ENCODE peak calls at places on chromosome 18, in six cellular contexts. K, S, W, R, H and B are unnamed samples.

GRCh38 chr18:59566507-59566906 is 130.7 kb downstream of the CCBE1 start:
- DNase-seq in K (no peak), S (no peak), W (no peak), R (peak), H (no peak), B (no peak)

GRCh38 chr18:9366126-9366714 is 31.6 kb downstream of the TWSG1 start:
- DNase-seq in K (peak), S (no peak), W (no peak), R (peak), H (no peak), B (peak)

GRCh38 chr18:36890598-36890997 is 61.7 kb downstream of the KIAA1328 start:
- DNase-seq in K (no peak), S (no peak), W (no peak), R (no peak), H (no peak), B (no peak)

GRCh38 chr18:812123-812672 is at the start of gene YES1:
- DNase-seq in K (peak), S (peak), W (peak), R (peak), H (peak), B (peak)

GRCh38 chr18:76452357-76452756 is 42.7 kb downstream of the ZNF516 start:
- DNase-seq in K (no peak), S (no peak), W (no peak), R (no peak), H (no peak), B (no peak)

GRCh38 chr18:11019295-11019694 is 130.1 kb downstream of the PIEZO2 start:
- DNase-seq in K (no peak), S (no peak), W (no peak), R (no peak), H (no peak), B (no peak)

GRCh38 chr18:57803119-57803969 is at the start of gene ATP8B1:
- DNase-seq in K (peak), S (peak), W (peak), R (peak), H (no peak), B (peak)

GRCh38 chr18:8627540-8627939 is 18.3 kb downstream of the RAB12 start:
- DNase-seq in K (no peak), S (no peak), W (no peak), R (no peak), H (no peak), B (no peak)

GRCh38 chr18:25121442-25121841 is 230.5 kb downstream of the ZNF521 start:
- DNase-seq in K (no peak), S (no peak), W (no peak), R (no peak), H (no peak), B (no peak)

GRCh38 chr18:50240083-50240563 is 26.2 kb downstream of the CFAP53 start:
- DNase-seq in K (no peak), S (no peak), W (no peak), R (peak), H (no peak), B (no peak)

GRCh38 chr18:5052491-5052890 is 144.6 kb downstream of the AKAIN1 start:
- DNase-seq in K (no peak), S (no peak), W (no peak), R (no peak), H (no peak), B (no peak)

GRCh38 chr18:37967261-37967660 is 401.7 kb upstream of the CELF4 start:
- DNase-seq in K (no peak), S (no peak), W (no peak), R (no peak), H (no peak), B (no peak)

GRCh38 chr18:13480856-13481255 is 245.5 kb downstream of the FAM210A start:
- DNase-seq in K (no peak), S (no peak), W (no peak), R (no peak), H (no peak), B (no peak)

GRCh38 chr18:32238635-32239268 is 48.9 kb downstream of the MEP1B start:
- DNase-seq in K (no peak), S (no peak), W (no peak), R (no peak), H (no peak), B (no peak)

GRCh38 chr18:9775172-9775571 is 67.1 kb downstream of the RAB31 start:
- DNase-seq in K (no peak), S (no peak), W (no peak), R (no peak), H (no peak), B (no peak)

GRCh38 chr18:50117876-50118275 is 77.1 kb downstream of the MYO5B start:
- DNase-seq in K (no peak), S (no peak), W (no peak), R (no peak), H (no peak), B (no peak)

GRCh38 chr18:31010601-31011000 is 31.9 kb downstream of the DSC3 start:
- DNase-seq in K (no peak), S (no peak), W (no peak), R (no peak), H (no peak), B (no peak)

GRCh38 chr18:79537758-79538157 is 141.8 kb upstream of the CTDP1 start:
- DNase-seq in K (no peak), S (no peak), W (no peak), R (no peak), H (no peak), B (no peak)

GRCh38 chr18:32349728-32350395 is 120.8 kb downstream of the GAREM1 start:
- DNase-seq in K (peak), S (no peak), W (peak), R (peak), H (no peak), B (peak)

GRCh38 chr18:43882358-43882757 is 605.1 kb upstream of the SYT4 start:
- DNase-seq in K (no peak), S (no peak), W (no peak), R (no peak), H (no peak), B (peak)

GRCh38 chr18:57901819-57902600 is 98.9 kb upstream of the ATP8B1 start:
- DNase-seq in K (no peak), S (no peak), W (no peak), R (peak), H (no peak), B (no peak)

GRCh38 chr18:31301201-31301655 is 16.7 kb upstream of the DSG1 start:
- DNase-seq in K (no peak), S (no peak), W (no peak), R (no peak), H (no peak), B (no peak)

GRCh38 chr18:6414723-6415362 is at the start of gene L3MBTL4:
- DNase-seq in K (peak), S (peak), W (peak), R (peak), H (no peak), B (peak)

GRCh38 chr18:22136395-22136794 is 33.0 kb upstream of the GATA6 start:
- DNase-seq in K (no peak), S (no peak), W (peak), R (no peak), H (no peak), B (no peak)

GRCh38 chr18:9608298-9608697 is 6.1 kb downstream of the PPP4R1 start:
- DNase-seq in K (no peak), S (no peak), W (no peak), R (no peak), H (no peak), B (no peak)

GRCh38 chr18:68402784-68403183 is 312.1 kb downstream of the TMX3 start:
- DNase-seq in K (no peak), S (no peak), W (no peak), R (no peak), H (no peak), B (no peak)

GRCh38 chr18:55228707-55229106 is 269.4 kb upstream of the CCDC68 start:
- DNase-seq in K (no peak), S (no peak), W (no peak), R (no peak), H (no peak), B (peak)